ENCODE peak calls at places on chromosome 3, in nine cellular contexts. L is pancreas, V is Peyer's patch, D is HCT116, Z is PC-9, T is ovary, P is psoas muscle, S is cardiac muscle cell, J is left lung. I is an unnamed sample. For H3K27me3, the result is how much of the 10 kb centered on the place peaks cover.

GRCh38 chr3:108509263-108509662 is 1.1 kb downstream of the MYH15 start:
- DNase-seq in L (no peak), V (no peak), D (no peak), Z (no peak), T (no peak), P (no peak), S (no peak), J (no peak), I (no peak)

GRCh38 chr3:30263238-30263920 is 343.0 kb upstream of the TGFBR2 start:
- DNase-seq in L (no peak), V (no peak), D (no peak), Z (peak), T (no peak), P (no peak), S (no peak), J (no peak), I (peak)

GRCh38 chr3:13621381-13622221 is 72.7 kb downstream of the FBLN2 start:
- DNase-seq in L (no peak), V (no peak), D (no peak), Z (no peak), T (no peak), P (peak), S (no peak), J (peak), I (no peak)

GRCh38 chr3:172726370-172726769 is 15.5 kb upstream of the NCEH1 start:
- DNase-seq in L (no peak), V (no peak), D (no peak), Z (peak), T (no peak), P (no peak), S (no peak), J (no peak), I (no peak)

GRCh38 chr3:179653777-179654117 is 907 bp downstream of the USP13 start:
- DNase-seq in L (no peak), V (peak), D (no peak), Z (peak), T (peak), P (peak), S (no peak), J (no peak), I (no peak)

GRCh38 chr3:37856381-37856780 is 5.3 kb upstream of the CTDSPL start:
- DNase-seq in L (no peak), V (no peak), D (no peak), Z (no peak), T (no peak), P (no peak), S (no peak), J (no peak), I (no peak)

GRCh38 chr3:63349583-63350177 is 71.6 kb downstream of the SYNPR start:
- DNase-seq in L (peak), V (peak), D (peak), Z (peak), T (no peak), P (peak), S (peak), J (no peak), I (no peak)

GRCh38 chr3:32062950-32063582 is 43.4 kb upstream of the GPD1L start:
- DNase-seq in L (no peak), V (no peak), D (no peak), Z (no peak), T (no peak), P (no peak), S (no peak), J (no peak), I (no peak)

GRCh38 chr3:176274161-176274560 is 923.1 kb downstream of the TBL1XR1 start:
- DNase-seq in L (no peak), V (no peak), D (no peak), Z (no peak), T (no peak), P (no peak), S (no peak), J (no peak), I (no peak)

GRCh38 chr3:10646531-10647335 is 141.3 kb upstream of the ATP2B2 start:
- DNase-seq in L (no peak), V (peak), D (no peak), Z (no peak), T (no peak), P (no peak), S (no peak), J (no peak), I (no peak)

GRCh38 chr3:119529883-119530282 is 29.5 kb downstream of the CD80 start:
- DNase-seq in L (no peak), V (no peak), D (no peak), Z (no peak), T (no peak), P (no peak), S (peak), J (no peak), I (no peak)

GRCh38 chr3:16509721-16510619 is 3.5 kb downstream of the RFTN1 start:
- DNase-seq in L (no peak), V (no peak), D (no peak), Z (no peak), T (no peak), P (no peak), S (no peak), J (no peak), I (no peak)

GRCh38 chr3:196624008-196624790 is 15.3 kb upstream of the NRROS start:
- DNase-seq in L (no peak), V (peak), D (no peak), Z (peak), T (no peak), P (no peak), S (no peak), J (no peak), I (no peak)

GRCh38 chr3:197216169-197216860 is 82.1 kb downstream of the DLG1 start:
- DNase-seq in L (no peak), V (no peak), D (no peak), Z (no peak), T (no peak), P (no peak), S (peak), J (no peak), I (no peak)

GRCh38 chr3:100978036-100978659 is 15.1 kb downstream of the ABI3BP start:
- DNase-seq in L (no peak), V (no peak), D (no peak), Z (no peak), T (no peak), P (no peak), S (no peak), J (no peak), I (no peak)

GRCh38 chr3:100615684-100616083 is 6.3 kb downstream of the ADGRG7 start:
- DNase-seq in L (no peak), V (no peak), D (no peak), Z (no peak), T (no peak), P (no peak), S (peak), J (no peak), I (no peak)

GRCh38 chr3:55180936-55181535 is 253.2 kb upstream of the LRTM1 start:
- DNase-seq in L (peak), V (peak), D (no peak), Z (no peak), T (no peak), P (no peak), S (peak), J (no peak), I (no peak)

GRCh38 chr3:134059680-134060560 is 30.2 kb upstream of the SLCO2A1 start:
- DNase-seq in L (no peak), V (peak), D (no peak), Z (no peak), T (no peak), P (no peak), S (no peak), J (no peak), I (no peak)

GRCh38 chr3:100548053-100548452 is 55.6 kb downstream of the TMEM45A start:
- DNase-seq in L (no peak), V (no peak), D (no peak), Z (no peak), T (no peak), P (no peak), S (no peak), J (no peak), I (no peak)

GRCh38 chr3:151912041-151912440 is 38.6 kb downstream of the SUCNR1 start:
- DNase-seq in L (no peak), V (no peak), D (no peak), Z (no peak), T (no peak), P (no peak), S (no peak), J (no peak), I (no peak)

GRCh38 chr3:156614642-156615511 is 59.5 kb upstream of the TIPARP start:
- DNase-seq in L (no peak), V (no peak), D (no peak), Z (peak), T (no peak), P (no peak), S (no peak), J (no peak), I (no peak)

GRCh38 chr3:78642471-78642870 is 1125.3 kb downstream of the ROBO1 start:
- DNase-seq in L (no peak), V (no peak), D (no peak), Z (no peak), T (no peak), P (no peak), S (no peak), J (no peak), I (no peak)

GRCh38 chr3:15462451-15462850 is 35.1 kb downstream of the EAF1 start:
- DNase-seq in L (no peak), V (no peak), D (no peak), Z (no peak), T (no peak), P (no peak), S (no peak), J (no peak), I (no peak)

GRCh38 chr3:121999931-122000330 is 22.1 kb downstream of the ILDR1 start:
- DNase-seq in L (no peak), V (no peak), D (no peak), Z (no peak), T (no peak), P (no peak), S (no peak), J (no peak), I (no peak)

GRCh38 chr3:119695480-119695879 is 7.3 kb upstream of the CFAP91 start:
- DNase-seq in L (no peak), V (no peak), D (peak), Z (no peak), T (no peak), P (no peak), S (peak), J (no peak), I (no peak)

GRCh38 chr3:12750658-12751071 is 8.4 kb downstream of the TMEM40 start:
- DNase-seq in L (no peak), V (no peak), D (no peak), Z (no peak), T (no peak), P (no peak), S (peak), J (no peak), I (no peak)

GRCh38 chr3:148289159-148289558 is 408.5 kb upstream of the AGTR1 start:
- DNase-seq in L (no peak), V (no peak), D (no peak), Z (no peak), T (no peak), P (no peak), S (no peak), J (no peak), I (no peak)

GRCh38 chr3:138033202-138033691 is 23.3 kb downstream of the CLDN18 start:
- DNase-seq in L (no peak), V (no peak), D (no peak), Z (no peak), T (no peak), P (no peak), S (no peak), J (no peak), I (no peak)
- H3K27me3 ChIP-seq in L (under half), V (under half), D (under half), Z (under half), T (under half), P (under half), S (under half), J (under half), I (under half)

GRCh38 chr3:194195611-194196010 is 59.7 kb downstream of the HES1 start:
- DNase-seq in L (no peak), V (no peak), D (no peak), Z (no peak), T (no peak), P (no peak), S (no peak), J (no peak), I (no peak)
- H3K27ac ChIP-seq in L (no peak), V (no peak), D (no peak), Z (no peak), T (no peak), P (no peak), S (no peak), J (no peak), I (no peak)

GRCh38 chr3:45848392-45848791 is 6.5 kb upstream of the LZTFL1 start:
- DNase-seq in L (no peak), V (no peak), D (no peak), Z (no peak), T (no peak), P (no peak), S (no peak), J (no peak), I (no peak)

GRCh38 chr3:45841701-45842491 is at the start of gene LZTFL1:
- DNase-seq in L (peak), V (peak), D (peak), Z (peak), T (peak), P (peak), S (peak), J (peak), I (peak)

GRCh38 chr3:45841380-45841700 is 579 bp downstream of the LZTFL1 start:
- DNase-seq in L (no peak), V (peak), D (no peak), Z (no peak), T (peak), P (no peak), S (peak), J (peak), I (peak)

GRCh38 chr3:45838466-45838865 is 3.5 kb downstream of the LZTFL1 start:
- DNase-seq in L (no peak), V (no peak), D (no peak), Z (no peak), T (no peak), P (no peak), S (no peak), J (no peak), I (no peak)

DNA sequence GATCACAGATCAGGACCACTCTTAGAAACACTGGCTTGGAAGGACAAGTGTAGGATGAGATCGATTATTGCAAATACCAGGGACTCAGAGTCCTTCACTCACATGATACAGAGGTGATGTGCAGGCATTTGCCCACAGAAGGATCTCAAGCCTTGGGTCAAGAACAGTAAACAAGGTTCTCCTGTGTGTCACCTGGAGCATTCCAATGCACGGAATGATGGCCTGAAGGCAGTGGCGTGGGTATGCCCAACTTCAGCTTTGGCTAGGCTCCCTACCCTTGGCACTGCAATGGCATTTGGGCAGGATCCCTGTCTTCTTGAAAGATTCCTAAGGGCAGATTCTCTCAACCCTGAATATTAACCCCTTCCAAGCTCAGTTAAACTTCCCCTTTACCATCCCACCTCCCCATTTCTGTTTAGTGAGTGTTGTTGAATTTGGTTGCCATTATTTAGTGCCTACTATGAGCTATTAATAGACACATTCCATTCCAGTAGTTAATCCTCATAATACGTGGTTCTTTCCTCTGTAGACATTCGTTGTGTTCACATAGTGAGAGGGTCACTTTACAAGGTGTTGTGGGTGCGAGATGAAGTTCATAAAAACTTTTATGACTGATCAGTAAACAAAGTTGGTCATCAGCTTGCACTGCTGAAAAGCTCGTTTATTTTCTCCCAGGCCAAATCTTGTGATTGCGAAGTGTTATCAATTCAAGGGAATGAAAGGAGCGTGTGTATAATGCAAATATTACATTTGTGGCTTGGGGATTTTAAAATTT is 1.1 kb upstream of the LZTFL1 start:
- DNase-seq in L (no peak), V (no peak), D (no peak), Z (peak), T (no peak), P (no peak), S (no peak), J (no peak), I (no peak)
- H3K27me3 ChIP-seq in L (under half), V (under half), D (under half), Z (under half), T (under half), P (under half), S (under half), J (under half), I (under half)

GRCh38 chr3:167862104-167862785 is 126.7 kb downstream of the SERPINI1 start:
- DNase-seq in L (no peak), V (no peak), D (no peak), Z (no peak), T (no peak), P (no peak), S (no peak), J (no peak), I (no peak)
- H3K27ac ChIP-seq in L (no peak), V (no peak), D (no peak), Z (no peak), T (no peak), P (no peak), S (no peak), J (peak), I (no peak)

GRCh38 chr3:53153914-53154434 is 7.0 kb upstream of the PRKCD start:
- DNase-seq in L (no peak), V (no peak), D (no peak), Z (no peak), T (no peak), P (no peak), S (no peak), J (no peak), I (no peak)
- H3K27me3 ChIP-seq in L (under half), V (under half), D (under half), Z (under half), T (under half), P (under half), S (half or more), J (under half), I (under half)

DNA sequence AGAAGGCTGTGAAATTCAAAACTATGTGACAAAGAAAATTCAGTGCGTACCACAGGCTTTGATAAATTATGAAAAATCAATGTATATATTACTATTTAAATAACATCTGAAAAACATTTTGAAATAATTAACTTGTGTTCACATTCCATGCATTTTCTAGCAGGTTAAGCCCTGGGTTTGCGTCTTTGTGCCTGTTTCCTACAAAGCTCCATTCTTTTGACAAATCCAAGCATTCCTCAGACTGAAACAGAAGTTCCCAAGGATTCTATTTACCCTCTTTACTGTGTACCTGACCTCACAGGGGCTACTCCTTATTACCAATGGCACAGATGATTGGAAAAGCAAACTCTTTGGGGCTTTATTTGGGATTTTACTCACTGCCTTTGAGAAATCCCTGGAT is 1.9 kb downstream of the PAQR9 start:
- DNase-seq in L (no peak), V (no peak), D (no peak), Z (no peak), T (no peak), P (no peak), S (no peak), J (no peak), I (no peak)
- H3K27ac ChIP-seq in L (no peak), V (no peak), D (no peak), Z (no peak), T (no peak), P (no peak), S (no peak), J (no peak), I (no peak)